ENCODE peak calls at places on chromosomes 11 and 22, in five cellular contexts. Z, B, E, N and X are unnamed samples.

GRCh38 chr22:41028841-41029240 is 63.6 kb upstream of the EP300 start:
- DNase-seq in B (no peak), Z (no peak), E (peak), N (peak), X (no peak)

GRCh38 chr11:5891216-5891800 is 1.7 kb upstream of the OR52E5 start:
- DNase-seq in N (no peak), E (peak), B (no peak), Z (no peak), X (no peak)

GRCh38 chr22:45305456-45306065 is 4.2 kb upstream of the FAM118A start:
- DNase-seq in B (no peak), E (no peak), Z (no peak), N (no peak), X (no peak)

GRCh38 chr11:134988495-134988894 is 576.5 kb upstream of the B3GAT1 start:
- DNase-seq in Z (no peak), N (no peak), E (no peak), B (no peak), X (no peak)

GRCh38 chr22:49838771-49839717 is 11.4 kb upstream of the BRD1 start:
- DNase-seq in B (no peak), E (peak), Z (peak), N (no peak), X (peak)

GRCh38 chr11:83502041-83502440 is 215.9 kb upstream of the CCDC90B start:
- DNase-seq in Z (no peak), B (no peak), E (no peak), N (no peak), X (no peak)

GRCh38 chr11:39965701-39966100 is 1493.8 kb downstream of the LRRC4C start:
- DNase-seq in Z (no peak), B (no peak), N (no peak), E (no peak), X (no peak)

GRCh38 chr11:114890076-114890475 is 211.7 kb downstream of the NXPE2 start:
- DNase-seq in Z (no peak), E (no peak), N (no peak), B (no peak), X (no peak)

GRCh38 chr11:117815262-117815803 is 9.2 kb downstream of the FXYD2 start:
- DNase-seq in Z (no peak), E (no peak), N (no peak), B (peak), X (peak)

GRCh38 chr11:120305286-120305685 is 19.8 kb upstream of the TLCD5 start:
- DNase-seq in B (no peak), N (no peak), Z (no peak), E (no peak), X (no peak)

GRCh38 chr11:117876049-117876340 is 463 bp downstream of the FXYD6 start:
- DNase-seq in N (no peak), B (no peak), Z (no peak), E (no peak), X (no peak)

GRCh38 chr22:50688448-50688847 is 15.8 kb downstream of the SHANK3 start:
- DNase-seq in Z (no peak), E (no peak), N (no peak), B (no peak), X (peak)

GRCh38 chr22:28023774-28024173 is 104.7 kb upstream of the PITPNB start:
- DNase-seq in B (no peak), Z (no peak), E (no peak), N (no peak), X (no peak)

GRCh38 chr11:94787798-94788197 is 19.6 kb downstream of the AMOTL1 start:
- DNase-seq in Z (no peak), B (no peak), N (no peak), E (no peak), X (no peak)

GRCh38 chr11:9758676-9759518 is 95.0 kb downstream of the SWAP70 start:
- DNase-seq in B (peak), E (peak), N (peak), Z (peak), X (peak)

GRCh38 chr22:19109198-19110063 is 12.8 kb downstream of the DGCR2 start:
- DNase-seq in B (peak), N (no peak), Z (no peak), E (peak), X (peak)

GRCh38 chr22:39343259-39344045 is 6.3 kb upstream of the SYNGR1 start:
- DNase-seq in B (peak), E (peak), Z (no peak), N (peak), X (no peak)

GRCh38 chr11:68090287-68090686 is 30.9 kb downstream of the CHKA start:
- DNase-seq in Z (no peak), N (no peak), E (no peak), B (no peak), X (no peak)

GRCh38 chr11:95085117-95085825 is 4.4 kb upstream of the ENDOD1 start:
- DNase-seq in N (no peak), B (no peak), E (no peak), Z (no peak), X (no peak)

GRCh38 chr11:122038543-122038942 is 77.5 kb downstream of the BLID start:
- DNase-seq in B (no peak), Z (no peak), N (peak), E (peak), X (no peak)

GRCh38 chr11:66641834-66642233 is 3.3 kb downstream of the RBM4 start:
- DNase-seq in Z (no peak), E (no peak), N (no peak), B (no peak), X (no peak)

GRCh38 chr11:4826425-4826824 is 5.3 kb downstream of the OR51F2 start:
- DNase-seq in B (no peak), N (no peak), Z (no peak), E (peak), X (no peak)